ENCODE peak calls at places on chromosomes 6 and 20, in nine cellular contexts. I is fibroblast of lung, P is fibroblast of the aortic adventitia, D is AG04450, R is hepatocyte, E is pancreas, V is endodermal cell, M is mammary epithelial cell, H is A549. B is an unnamed sample.

GRCh38 chr6:33950891-33951889 is 147.4 kb upstream of the MLN start:
- DNase-seq in I (no peak), P (no peak), D (no peak), R (no peak), E (no peak), V (no peak), M (no peak), H (no peak), B (no peak)

GRCh38 chr6:85068221-85068620 is 303.8 kb upstream of the TBX18 start:
- DNase-seq in I (no peak), P (no peak), D (no peak), R (no peak), E (no peak), V (no peak), M (no peak), H (no peak), B (no peak)

GRCh38 chr6:88165877-88166492 is at the start of gene CNR1:
- DNase-seq in I (peak; percentile 39), P (no peak), D (no peak), R (peak; percentile 79), E (peak; percentile 24), V (peak; percentile 84), M (peak; percentile 10), H (peak; percentile 13), B (peak; percentile 16)

GRCh38 chr6:56595490-56596122 is 47.1 kb downstream of the DST start:
- DNase-seq in I (peak; percentile 54), P (peak; percentile 56), D (no peak), R (peak; percentile 58), E (peak; percentile 32), V (peak; percentile 76), M (peak; percentile 29), H (peak; percentile 8), B (peak; percentile 53)

GRCh38 chr6:35087361-35088280 is 53.5 kb downstream of the TCP11 start:
- DNase-seq in I (no peak), P (no peak), D (no peak), R (peak; percentile 6), E (no peak), V (peak; percentile 38), M (no peak), H (no peak), B (no peak)

GRCh38 chr6:63066053-63066704 is 145.1 kb upstream of the FKBP1C start:
- DNase-seq in I (no peak), P (no peak), D (no peak), R (peak; percentile 39), E (no peak), V (peak; percentile 70), M (peak; percentile 2), H (peak; percentile 47), B (no peak)

GRCh38 chr6:28811873-28812272 is 111.9 kb downstream of the TRIM27 start:
- DNase-seq in I (peak; percentile 8), P (no peak), D (no peak), R (no peak), E (no peak), V (peak; percentile 73), M (peak; percentile 53), H (peak; percentile 54), B (no peak)

GRCh38 chr20:14406495-14406894 is 69.1 kb upstream of the FLRT3 start:
- DNase-seq in I (peak; percentile 56), P (peak; percentile 83), D (no peak), R (no peak), E (no peak), V (no peak), M (peak; percentile 72), H (peak; percentile 96), B (peak; percentile 59)

GRCh38 chr20:48437146-48437545 is 390.7 kb downstream of the PREX1 start:
- DNase-seq in I (no peak), P (no peak), D (no peak), R (no peak), E (no peak), V (no peak), M (no peak), H (no peak), B (no peak)

GRCh38 chr6:83509416-83509815 is 2.9 kb upstream of the PRSS35 start:
- DNase-seq in I (peak; percentile 25), P (peak; percentile 50), D (no peak), R (no peak), E (no peak), V (no peak), M (no peak), H (no peak), B (peak; percentile 37)

GRCh38 chr6:10721850-10722569 is 860 bp upstream of the TMEM14C start:
- DNase-seq in I (no peak), P (no peak), D (no peak), R (no peak), E (no peak), V (no peak), M (no peak), H (no peak), B (no peak)

GRCh38 chr6:85764844-85765243 is 122.2 kb upstream of the SYNCRIP start:
- DNase-seq in I (peak; percentile 5), P (peak; percentile 75), D (no peak), R (no peak), E (no peak), V (no peak), M (no peak), H (no peak), B (no peak)

GRCh38 chr6:39669117-39669690 is 56.0 kb downstream of the KIF6 start:
- DNase-seq in I (peak; percentile 78), P (no peak), D (no peak), R (no peak), E (no peak), V (no peak), M (no peak), H (no peak), B (no peak)

GRCh38 chr6:138692058-138692977 is 81.3 kb upstream of the CCDC28A start:
- DNase-seq in I (peak; percentile 57), P (peak; percentile 47), D (no peak), R (peak; percentile 89), E (peak; percentile 72), V (peak; percentile 87), M (peak; percentile 55), H (peak; percentile 42), B (peak; percentile 54)

GRCh38 chr6:84568971-84569370 is 195.4 kb downstream of the TBX18 start:
- DNase-seq in I (peak; percentile 53), P (peak; percentile 81), D (no peak), R (peak; percentile 26), E (no peak), V (no peak), M (peak; percentile 14), H (peak; percentile 48), B (peak; percentile 54)

GRCh38 chr6:154427425-154427824 is 70.8 kb upstream of the IPCEF1 start:
- DNase-seq in I (no peak), P (no peak), D (no peak), R (no peak), E (no peak), V (no peak), M (no peak), H (no peak), B (no peak)

GRCh38 chr6:99612551-99613397 is 6.1 kb downstream of the PRDM13 start:
- DNase-seq in I (no peak), P (no peak), D (no peak), R (no peak), E (no peak), V (peak; percentile 76), M (no peak), H (no peak), B (no peak)
- H3K4me3 ChIP-seq in I (peak overlapping the region; percentile 10), P (peak overlapping the region; percentile 35), D (peak overlapping the region; percentile 31), R (peak overlapping the region; percentile 45), E (peak overlapping the region; percentile 59), V (no peak overlapping the region), M (no peak overlapping the region), H (peak overlapping the region; percentile 57), B (peak overlapping the region; percentile 42)

DNA sequence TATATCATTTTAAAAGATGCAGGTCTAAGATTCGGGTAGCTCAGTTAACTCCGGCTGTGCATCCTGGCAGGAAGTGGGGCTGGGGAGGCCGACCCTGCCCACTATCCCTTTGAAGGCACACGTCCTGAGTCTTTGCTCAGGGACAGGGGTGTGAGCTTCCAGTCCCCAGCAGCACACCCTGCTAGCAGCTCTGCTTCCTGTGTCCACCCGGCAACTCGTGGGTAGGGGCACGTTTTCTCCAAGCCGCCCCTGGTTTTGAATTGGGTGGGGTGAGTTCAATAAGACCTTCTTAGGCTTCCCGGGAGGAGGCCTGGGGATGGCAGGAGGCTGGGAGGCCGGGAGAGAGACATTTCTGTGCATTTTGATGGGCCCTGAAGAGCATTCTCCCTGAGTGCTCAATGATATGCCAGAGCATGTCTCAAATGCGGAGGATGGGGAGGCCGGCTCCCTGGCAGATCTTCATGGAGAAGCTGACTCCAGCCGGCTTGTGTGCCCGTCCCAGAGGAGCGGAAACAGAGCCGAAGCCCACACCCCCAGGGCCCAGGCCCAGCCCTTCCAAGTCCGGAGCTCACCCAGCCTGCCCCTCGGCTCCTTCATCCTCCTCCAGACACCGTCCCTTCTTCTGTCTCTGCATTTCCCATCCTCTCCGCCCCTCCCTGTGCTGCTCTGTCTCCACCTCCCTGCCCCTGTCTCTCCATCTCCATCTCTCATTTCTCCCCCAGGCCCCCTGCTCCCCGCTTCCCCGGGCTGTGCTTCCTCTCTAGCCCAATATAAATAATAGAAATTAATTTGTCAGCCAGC is 36.3 kb upstream of the ZFAND3 start:
- DNase-seq in I (peak; percentile 41), P (peak; percentile 30), D (no peak), R (peak; percentile 35), E (no peak), V (peak; percentile 85), M (no peak), H (no peak), B (no peak)
- H3K4me3 ChIP-seq in I (peak overlapping the region; percentile 9), P (peak overlapping the region; percentile 13), D (peak overlapping the region; percentile 21), R (no peak overlapping the region), E (peak overlapping the region; percentile 51), V (peak overlapping the region; percentile 78), M (peak overlapping the region; percentile 34), H (no peak overlapping the region), B (peak overlapping the region; percentile 23)

GRCh38 chr6:41469156-41469950 is 76.8 kb upstream of the FOXP4 start:
- DNase-seq in I (no peak), P (no peak), D (no peak), R (peak; percentile 5), E (no peak), V (no peak), M (no peak), H (no peak), B (no peak)

GRCh38 chr6:41470341-41471063 is 75.7 kb upstream of the FOXP4 start:
- DNase-seq in I (peak; percentile 62), P (peak; percentile 35), D (no peak), R (peak; percentile 82), E (no peak), V (peak; percentile 84), M (no peak), H (no peak), B (peak; percentile 36)

GRCh38 chr6:41474213-41474933 is 71.8 kb upstream of the FOXP4 start:
- DNase-seq in I (no peak), P (no peak), D (no peak), R (no peak), E (no peak), V (no peak), M (no peak), H (no peak), B (no peak)

GRCh38 chr6:41469951-41470340 is 76.2 kb upstream of the FOXP4 start:
- DNase-seq in I (peak; percentile 53), P (no peak), D (no peak), R (peak; percentile 60), E (no peak), V (peak; percentile 76), M (no peak), H (no peak), B (no peak)

GRCh38 chr6:41471064-41471895 is 74.9 kb upstream of the FOXP4 start:
- DNase-seq in I (no peak), P (no peak), D (no peak), R (no peak), E (no peak), V (no peak), M (no peak), H (no peak), B (no peak)
- H3K4me3 ChIP-seq in I (no peak overlapping the region), P (no peak overlapping the region), D (no peak overlapping the region), R (no peak overlapping the region), E (no peak overlapping the region), V (no peak overlapping the region), M (no peak overlapping the region), H (no peak overlapping the region), B (no peak overlapping the region)

GRCh38 chr6:163711615-163712568 is 297.4 kb downstream of the QKI start:
- DNase-seq in I (no peak), P (peak; percentile 25), D (no peak), R (no peak), E (no peak), V (peak; percentile 67), M (no peak), H (no peak), B (peak; percentile 24)
- H3K4me3 ChIP-seq in I (no peak overlapping the region), P (no peak overlapping the region), D (no peak overlapping the region), R (no peak overlapping the region), E (no peak overlapping the region), V (no peak overlapping the region), M (no peak overlapping the region), H (no peak overlapping the region), B (no peak overlapping the region)